ENCODE peak calls at places on chromosomes 16 and 17, in seven cellular contexts. T is fibroblast of lung; U is EL; K is cardiac fibroblast; V is CD4-positive, alpha-beta T cell; G is IMR-90; B is RPMI7951. N is an unnamed sample.

GRCh38 chr16:28187595-28188004 is 24.2 kb downstream of the XPO6 start:
- DNase-seq in U (no peak), V (no peak), G (no peak), T (no peak), B (no peak), K (no peak), N (no peak)

GRCh38 chr17:43401293-43401692 is 2.5 kb downstream of the ARL4D start:
- DNase-seq in G (peak; percentile 88), V (no peak), B (peak; percentile 88), K (peak; percentile 88), U (peak; percentile 93), T (peak; percentile 79), N (no peak)

GRCh38 chr16:62752837-62753236 is 716.6 kb upstream of the CDH8 start:
- DNase-seq in V (no peak), K (no peak), U (no peak), G (no peak), B (no peak), T (no peak), N (no peak)

GRCh38 chr16:17921357-17921978 is 415.1 kb downstream of the NPIPA8 start:
- DNase-seq in V (peak; percentile 19), B (peak; percentile 17), T (no peak), K (peak; percentile 14), U (peak; percentile 28), G (no peak), N (peak; percentile 38)

GRCh38 chr17:70327723-70328122 is 158.4 kb downstream of the KCNJ2 start:
- DNase-seq in V (no peak), B (no peak), K (no peak), U (no peak), T (no peak), G (no peak), N (no peak)

GRCh38 chr17:81156866-81157805 is 8.2 kb upstream of the PVALEF start:
- DNase-seq in B (no peak), G (no peak), K (no peak), U (no peak), V (no peak), T (no peak), N (no peak)

GRCh38 chr16:81522141-81522701 is 77.6 kb downstream of the CMIP start:
- DNase-seq in U (no peak), G (no peak), B (no peak), V (no peak), T (no peak), K (no peak), N (no peak)

GRCh38 chr16:57069635-57070350 is 22.6 kb upstream of the CPNE2 start:
- DNase-seq in V (no peak), B (no peak), K (no peak), T (no peak), U (no peak), G (no peak), N (no peak)

GRCh38 chr16:66382171-66382965 is 15.9 kb downstream of the CDH5 start:
- DNase-seq in T (peak; percentile 96), V (no peak), U (peak; percentile 94), G (peak; percentile 92), K (peak; percentile 93), B (peak; percentile 70), N (no peak)

GRCh38 chr16:13779676-13780075 is 140.3 kb upstream of the ERCC4 start:
- DNase-seq in V (no peak), T (no peak), U (no peak), G (no peak), B (peak; percentile 68), K (no peak), N (no peak)

GRCh38 chr16:27108826-27109665 is 42.3 kb downstream of the C16orf82 start:
- DNase-seq in U (no peak), V (no peak), T (no peak), B (no peak), G (no peak), K (no peak), N (no peak)

GRCh38 chr16:14409563-14409962 is 220.5 kb downstream of the PARN start:
- DNase-seq in U (peak; percentile 96), G (peak; percentile 91), K (peak; percentile 97), B (peak; percentile 88), T (peak; percentile 96), V (no peak), N (no peak)

GRCh38 chr17:7833795-7834553 is at the start of gene KDM6B:
- DNase-seq in G (peak; percentile 85), T (peak; percentile 88), K (peak; percentile 92), U (peak; percentile 89), B (peak; percentile 86), V (peak; percentile 83), N (peak; percentile 88)

GRCh38 chr16:4244254-4244812 is 2.5 kb upstream of the SRL start:
- DNase-seq in T (no peak), B (peak; percentile 54), K (no peak), V (no peak), U (no peak), G (peak; percentile 10), N (no peak)

GRCh38 chr17:68684860-68685493 is 83.8 kb upstream of the FAM20A start:
- DNase-seq in G (no peak), K (no peak), T (no peak), B (no peak), U (no peak), V (no peak), N (no peak)

GRCh38 chr17:4747847-4748246 is 8.1 kb upstream of the CXCL16 start:
- DNase-seq in K (no peak), T (no peak), G (no peak), V (no peak), B (peak; percentile 14), U (no peak), N (no peak)

GRCh38 chr16:7835032-7835431 is 502.4 kb downstream of the RBFOX1 start:
- DNase-seq in T (no peak), G (no peak), K (no peak), B (no peak), U (no peak), V (no peak), N (no peak)

N was measured in activated naive CD8-positive, alpha-beta T cell treated with anti-CD3 and anti-CD28 coated beads for 36 hours.